ENCODE peak calls at places on chromosomes 4 and X, in five cellular contexts. A is neural crest cell, O is epithelial cell of proximal tubule, Z is GM10248, K is fibroblast of villous mesenchyme. Q is an unnamed sample.

GRCh38 chr4:108003964-108004630 is 14.4 kb downstream of the HADH start:
- DNase-seq in A (no peak), O (no peak), Z (no peak), K (no peak), Q (no peak)

GRCh38 chr4:77818667-77819408 is at the start of gene CNOT6L:
- DNase-seq in A (peak), O (no peak), Z (peak), K (peak), Q (peak)

GRCh38 chrX:73563740-73564073 is 710 bp downstream of the CHIC1 start:
- DNase-seq in A (no peak), O (no peak), Z (no peak), K (peak), Q (no peak)

GRCh38 chr4:86498560-86499166 is 95.5 kb upstream of the PTPN13 start:
- DNase-seq in A (no peak), O (no peak), Z (peak), K (peak), Q (peak)

GRCh38 chr4:71066737-71067716 is 73.6 kb downstream of the DCK start:
- DNase-seq in A (no peak), O (no peak), Z (no peak), K (no peak), Q (no peak)

GRCh38 chr4:118850813-118851173 is 14.9 kb upstream of the SEC24D start:
- DNase-seq in A (no peak), O (no peak), Z (no peak), K (no peak), Q (no peak)

GRCh38 chrX:153864561-153865320 is 21.2 kb downstream of the L1CAM start:
- DNase-seq in A (no peak), O (no peak), Z (peak), K (no peak), Q (peak)

GRCh38 chrX:123860506-123860840 is 620 bp downstream of the XIAP start:
- DNase-seq in A (no peak), O (no peak), Z (peak), K (peak), Q (peak)

GRCh38 chr4:101806914-101807313 is 16.4 kb downstream of the BANK1 start:
- DNase-seq in A (no peak), O (peak), Z (peak), K (peak), Q (peak)

GRCh38 chr4:107577743-107578142 is 142.3 kb downstream of the PAPSS1 start:
- DNase-seq in A (no peak), O (no peak), Z (no peak), K (no peak), Q (no peak)

GRCh38 chr4:119898211-119898610 is 168.4 kb downstream of the MAD2L1 start:
- DNase-seq in A (no peak), O (no peak), Z (no peak), K (no peak), Q (no peak)

GRCh38 chr4:81447551-81448266 is 24.0 kb downstream of the RASGEF1B start:
- DNase-seq in A (no peak), O (no peak), Z (no peak), K (peak), Q (no peak)
- TF ChIP-seq CTCF in A (no peak), O (no peak), Z (no peak), K (no peak), Q (no peak)

GRCh38 chr4:89486673-89487072 is 179.1 kb upstream of the GPRIN3 start:
- DNase-seq in A (no peak), O (no peak), Z (no peak), K (no peak), Q (no peak)

GRCh38 chr4:89489338-89489771 is 181.8 kb upstream of the GPRIN3 start:
- DNase-seq in A (no peak), O (no peak), Z (no peak), K (no peak), Q (no peak)

GRCh38 chr4:89482248-89482647 is 174.6 kb upstream of the GPRIN3 start:
- DNase-seq in A (no peak), O (no peak), Z (peak), K (peak), Q (peak)

GRCh38 chr4:89482926-89483595 is 175.5 kb upstream of the GPRIN3 start:
- DNase-seq in A (no peak), O (no peak), Z (no peak), K (no peak), Q (no peak)

GRCh38 chr4:89486042-89486441 is 178.4 kb upstream of the GPRIN3 start:
- DNase-seq in A (no peak), O (no peak), Z (no peak), K (peak), Q (peak)
- TF ChIP-seq CTCF in A (no peak), O (peak), Z (peak), K (peak), Q (peak)

GRCh38 chrX:11632732-11633131 is 33.0 kb downstream of the ARHGAP6 start:
- DNase-seq in A (no peak), O (no peak), Z (no peak), K (no peak), Q (no peak)
- TF ChIP-seq CTCF in A (no peak), O (no peak), Z (no peak), K (no peak), Q (no peak)

DNA sequence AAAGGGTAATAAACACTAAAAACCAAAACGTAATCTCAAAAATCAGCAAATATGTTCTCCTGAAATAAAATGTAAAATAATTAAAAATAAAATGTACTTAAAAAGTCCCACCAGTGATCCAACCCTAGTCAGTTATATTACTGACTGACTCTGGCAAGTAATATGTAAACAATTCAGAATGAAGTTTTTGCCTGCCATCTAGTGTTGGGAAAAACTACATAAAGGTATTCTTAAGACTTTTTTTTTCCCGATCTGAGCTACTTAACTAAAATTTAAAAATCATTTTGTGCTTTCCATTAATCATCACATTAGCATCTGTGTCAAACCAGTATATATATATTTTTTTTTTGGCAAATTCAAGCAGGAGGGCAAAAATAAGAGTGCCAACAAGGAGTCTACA is 24.0 kb downstream of the RCHY1 start:
- DNase-seq in A (no peak), O (no peak), Z (no peak), K (peak), Q (no peak)
- TF ChIP-seq CTCF in A (peak), O (peak), Z (no peak), K (peak), Q (peak)

DNA sequence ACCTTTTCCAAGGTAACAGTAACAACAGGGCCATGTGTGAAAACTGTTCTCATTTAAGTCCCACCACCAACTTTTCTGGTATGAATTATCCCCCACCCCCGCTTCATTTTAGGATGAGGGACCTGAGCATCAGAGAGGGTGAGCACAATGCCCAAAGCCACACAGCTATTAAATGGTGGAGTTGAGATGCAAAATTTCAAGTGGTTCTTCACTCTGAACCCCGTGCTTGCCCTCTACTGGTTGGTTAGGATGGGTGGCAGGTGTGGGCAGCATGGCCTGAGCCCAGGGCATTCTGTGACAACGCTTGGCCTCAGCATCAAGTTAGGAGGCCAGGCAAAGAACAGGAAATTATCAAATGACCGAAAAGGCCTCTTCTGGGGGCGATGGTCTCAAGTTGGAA is 33.5 kb downstream of the MED28 start:
- DNase-seq in A (no peak), O (no peak), Z (no peak), K (no peak), Q (no peak)
- TF ChIP-seq CTCF in A (no peak), O (peak), Z (no peak), K (no peak), Q (peak)

DNA sequence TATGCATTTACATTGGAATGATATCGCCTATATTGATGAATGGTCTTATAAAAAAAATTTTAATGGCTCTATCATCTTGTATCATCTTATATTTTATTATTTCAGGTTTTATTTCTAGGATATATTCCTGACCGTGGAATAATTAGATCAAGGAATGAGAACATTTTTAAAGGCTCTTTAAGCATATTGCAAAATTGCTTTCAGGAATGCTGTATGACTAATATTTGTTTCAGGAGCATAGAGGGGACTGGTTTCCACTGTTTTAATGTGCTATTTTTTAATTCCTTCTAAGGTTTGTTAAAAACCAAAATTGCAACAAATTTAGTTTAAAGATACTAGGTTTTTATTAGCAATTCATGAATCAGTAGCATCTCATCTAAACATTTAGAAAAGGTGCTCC is 120.2 kb downstream of the BMPR1B start:
- DNase-seq in A (no peak), O (no peak), Z (no peak), K (peak), Q (no peak)
- TF ChIP-seq CTCF in A (no peak), O (no peak), Z (no peak), K (no peak), Q (no peak)

DNA sequence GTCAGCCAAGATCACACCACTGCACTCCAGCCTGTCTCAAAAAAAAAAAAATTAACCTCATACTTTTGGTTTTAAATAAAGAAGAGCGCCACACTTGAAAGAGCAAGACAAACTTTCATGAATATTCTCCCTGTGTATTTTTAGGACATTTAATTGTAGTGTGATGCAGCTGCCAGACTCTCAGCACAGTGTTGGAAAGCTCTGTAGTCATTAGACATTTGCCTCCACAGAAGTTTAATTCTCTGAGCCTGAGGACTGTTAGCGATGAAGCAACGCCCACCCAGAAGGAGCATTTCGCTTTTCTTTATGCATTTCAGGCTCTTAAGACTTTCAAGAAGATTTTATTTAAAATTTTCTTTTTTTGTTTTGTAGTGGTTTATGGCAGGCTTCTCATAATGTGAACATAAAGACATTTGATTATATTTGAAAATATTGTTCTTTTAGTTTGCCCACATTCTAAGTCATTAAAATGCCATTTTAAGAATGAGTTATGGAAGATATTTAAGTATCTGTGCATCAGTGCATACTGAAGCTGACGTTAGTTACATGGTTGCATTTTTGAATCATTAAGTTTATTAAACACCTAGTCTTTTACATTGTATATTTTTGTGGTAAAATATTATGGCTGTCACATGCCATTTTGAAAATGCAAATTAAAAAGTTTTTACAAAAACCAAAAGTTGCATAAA is 45.9 kb downstream of the DCLK2 start:
- DNase-seq in A (no peak), O (no peak), Z (no peak), K (peak), Q (no peak)
- TF ChIP-seq CTCF in A (no peak), O (no peak), Z (no peak), K (no peak), Q (no peak)

GRCh38 chr4:18042754-18043153 is 21.2 kb upstream of the LCORL start:
- DNase-seq in A (no peak), O (no peak), Z (no peak), K (no peak), Q (no peak)
- TF ChIP-seq CTCF in A (peak), O (peak), Z (no peak), K (peak), Q (no peak)

GRCh38 chr4:20760053-20760452 is 59.8 kb downstream of the PACRGL start:
- DNase-seq in A (no peak), O (no peak), Z (no peak), K (peak), Q (no peak)
- TF ChIP-seq CTCF in A (no peak), O (peak), Z (no peak), K (peak), Q (no peak)